ENCODE peak calls at places on chromosomes 2 and 18, in six cellular contexts. U, S, V, R, A and O are unnamed samples.
A peak's percentile ranks its signal among the peaks of the same experiment; 100 is the strongest.

GRCh38 chr2:62313433-62314227 is 117.7 kb downstream of the B3GNT2 start:
- DNase-seq in V (no peak), U (peak; percentile 47), S (peak; percentile 6), R (no peak), A (no peak), O (no peak)

GRCh38 chr2:25339121-25339738 is 2.5 kb downstream of the DNMT3A start:
- DNase-seq in S (no peak), U (no peak), A (no peak), R (no peak), V (no peak), O (no peak)

GRCh38 chr2:63055510-63056308 is 5.1 kb downstream of the OTX1 start:
- DNase-seq in R (no peak), U (no peak), V (no peak), A (no peak), S (no peak), O (peak; percentile 14)

GRCh38 chr2:165193178-165193777 is 10.6 kb downstream of the SCN3A start:
- DNase-seq in R (no peak), V (no peak), A (no peak), S (no peak), U (no peak), O (no peak)

GRCh38 chr2:38907743-38908562 is 18.3 kb downstream of the ARHGEF33 start:
- DNase-seq in S (no peak), R (no peak), V (no peak), U (no peak), A (no peak), O (no peak)

GRCh38 chr2:13768274-13768673 is 864.2 kb upstream of the LRATD1 start:
- DNase-seq in R (no peak), S (no peak), A (no peak), U (no peak), V (no peak), O (no peak)

GRCh38 chr2:67694464-67694863 is 297.3 kb downstream of the ETAA1 start:
- DNase-seq in U (no peak), S (no peak), V (no peak), A (no peak), R (no peak), O (no peak)

GRCh38 chr2:96665083-96665569 is 22.6 kb downstream of the FER1L5 start:
- DNase-seq in A (peak; percentile 27), U (peak; percentile 77), V (no peak), R (peak; percentile 96), S (no peak), O (no peak)

GRCh38 chr2:102410952-102411351 is 12.0 kb upstream of the IL18RAP start:
- DNase-seq in S (no peak), R (no peak), V (no peak), A (no peak), U (no peak), O (no peak)
- TF ChIP-seq CTCF in S (no peak), R (no peak), V (no peak), A (no peak), U (no peak), O (no peak)

GRCh38 chr18:74819433-74820059 is 221.9 kb downstream of the ZNF407 start:
- DNase-seq in A (no peak), V (no peak), R (no peak), U (peak; percentile 26), S (no peak), O (peak; percentile 5)
- TF ChIP-seq CTCF in A (no peak), V (no peak), R (peak; percentile 29), U (peak; percentile 79), S (no peak), O (peak; percentile 61)

DNA sequence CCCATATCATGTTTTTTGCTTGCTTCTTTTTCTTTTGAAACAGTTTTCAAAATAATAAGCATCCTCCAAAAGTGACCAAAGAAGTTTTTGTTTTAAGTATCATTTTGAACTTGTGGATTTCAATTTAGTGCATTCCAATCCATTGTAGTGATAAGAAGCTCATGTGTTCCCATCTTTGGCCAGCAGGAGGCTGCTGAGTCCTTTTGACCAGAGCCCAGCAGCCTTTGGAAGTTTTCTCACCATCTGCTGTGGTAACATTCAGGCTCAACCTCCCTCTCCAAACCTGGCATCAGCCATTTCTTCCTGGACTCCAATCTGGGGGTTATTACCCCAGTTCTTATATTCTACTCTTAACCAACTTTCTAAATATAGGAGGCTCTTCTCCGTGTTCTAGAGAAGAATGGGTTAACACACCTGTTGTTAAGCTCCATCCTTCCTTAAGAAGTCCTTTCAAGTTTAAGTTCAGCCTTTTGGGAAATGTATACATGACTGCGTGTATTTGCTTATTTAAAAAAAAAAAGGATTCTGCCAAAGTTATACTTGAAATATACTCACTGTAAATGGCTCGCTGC is 39.0 kb upstream of the MAL start:
- DNase-seq in V (peak; percentile 62), U (peak; percentile 30), S (peak; percentile 33), A (no peak), R (peak; percentile 51), O (peak; percentile 61)
- TF ChIP-seq CTCF in V (no peak), U (peak; percentile 26), S (peak; percentile 55), A (no peak), R (peak; percentile 75), O (peak; percentile 84)

GRCh38 chr2:18690342-18690741 is 101.0 kb upstream of the NT5C1B start:
- DNase-seq in U (no peak), S (no peak), V (no peak), R (no peak), A (no peak), O (peak; percentile 1)
- TF ChIP-seq CTCF in U (no peak), S (no peak), V (no peak), R (peak; percentile 13), A (no peak), O (peak; percentile 31)

GRCh38 chr2:130332271-130333073 is 10.2 kb upstream of the IMP4 start:
- DNase-seq in A (peak; percentile 81), S (peak; percentile 61), U (peak; percentile 61), R (peak; percentile 74), V (peak; percentile 93), O (peak; percentile 80)

GRCh38 chr2:130328710-130329109 is 14.0 kb upstream of the IMP4 start:
- DNase-seq in V (no peak), S (no peak), R (peak; percentile 16), U (no peak), A (no peak), O (no peak)

DNA sequence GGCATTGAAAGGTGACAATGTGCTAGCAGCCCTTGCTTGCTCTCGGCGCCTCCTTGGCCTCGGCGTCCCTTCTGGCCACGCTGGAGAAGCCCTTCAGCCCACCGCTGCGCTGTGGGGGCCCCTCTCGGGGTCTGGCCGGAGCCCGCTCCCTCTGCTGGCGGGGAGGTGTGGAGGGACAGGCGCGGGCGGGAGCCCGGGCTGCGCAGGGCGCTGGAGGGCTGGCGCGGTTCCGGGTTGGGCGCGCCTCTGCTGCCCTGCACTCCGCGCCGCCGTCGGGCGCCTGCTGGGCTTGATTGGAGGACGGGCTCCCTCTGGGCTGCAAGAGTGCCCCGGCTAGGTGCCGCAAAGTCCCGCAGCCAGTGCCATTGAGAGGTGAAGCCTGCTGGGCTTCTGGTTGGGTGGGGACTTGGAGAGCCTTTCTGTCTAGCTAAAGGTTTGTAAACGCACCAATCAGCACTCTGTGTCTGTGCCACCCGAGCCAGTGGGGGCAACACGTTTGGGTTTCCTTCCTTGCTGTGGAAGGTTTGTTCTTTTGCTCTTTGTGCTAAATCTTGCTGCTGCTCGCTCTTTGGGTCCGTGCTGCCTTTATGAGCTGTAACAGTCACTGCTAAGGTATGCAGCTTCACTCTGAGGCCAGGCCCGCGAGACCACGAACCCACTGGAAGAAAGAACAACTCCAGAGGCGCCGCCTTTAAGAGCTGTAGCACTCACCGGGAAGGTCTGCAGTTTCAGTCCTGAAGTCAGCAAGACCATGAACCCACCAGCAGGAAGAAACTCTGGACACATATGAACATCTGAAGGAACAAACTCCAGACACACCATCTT is 14.8 kb upstream of the IMP4 start:
- DNase-seq in U (no peak), R (peak; percentile 55), A (no peak), S (no peak), V (no peak), O (no peak)
- TF ChIP-seq CTCF in U (no peak), R (no peak), A (no peak), S (no peak), V (no peak), O (peak; percentile 57)